ENCODE peak calls at places on chromosomes 12 and 14, in seven cellular contexts. H is heart right ventricle; P is tibial nerve; B is CD8-positive, alpha-beta memory T cell; C is effector memory CD4-positive, alpha-beta T cell; S is GM12878; N is CD4-positive, alpha-beta memory T cell. X is an unnamed sample. For H3K4me1, the result is how much of the 10 kb centered on the place peaks cover.

GRCh38 chr14:28875937-28876910 is 109.6 kb downstream of the FOXG1 start:
- DNase-seq in N (no peak), B (no peak), S (no peak), P (no peak), H (no peak), C (no peak), X (no peak)

GRCh38 chr14:95222151-95222631 is 64.9 kb upstream of the DICER1 start:
- DNase-seq in S (no peak), B (no peak), H (no peak), P (peak), N (no peak), C (no peak), X (no peak)

GRCh38 chr14:94571395-94571794 is 9.8 kb upstream of the SERPINA5 start:
- DNase-seq in N (no peak), P (no peak), S (no peak), C (no peak), H (no peak), B (no peak), X (no peak)

GRCh38 chr12:98725481-98726247 is 80.6 kb downstream of the APAF1 start:
- DNase-seq in P (peak), N (no peak), S (no peak), H (no peak), C (no peak), B (no peak), X (peak)

GRCh38 chr12:84661732-84662326 is 250.8 kb downstream of the SLC6A15 start:
- DNase-seq in C (no peak), S (no peak), B (no peak), N (no peak), P (no peak), H (no peak), X (no peak)

GRCh38 chr14:104895786-104896642 is 28.7 kb upstream of the PLD4 start:
- DNase-seq in S (no peak), C (no peak), P (no peak), H (peak), N (peak), B (no peak), X (peak)

GRCh38 chr14:98290596-98290995 is 981.4 kb downstream of the BCL11B start:
- DNase-seq in S (no peak), P (no peak), C (no peak), B (no peak), N (no peak), H (no peak), X (no peak)

GRCh38 chr12:93134893-93135285 is 205.8 kb upstream of the EEA1 start:
- DNase-seq in H (no peak), S (no peak), C (no peak), N (no peak), B (no peak), P (no peak), X (no peak)

GRCh38 chr14:92058006-92058917 is 18.4 kb upstream of the TRIP11 start:
- DNase-seq in N (no peak), S (no peak), B (no peak), C (no peak), H (no peak), P (no peak), X (no peak)

GRCh38 chr12:120988234-120988633 is 9.9 kb downstream of the HNF1A start:
- DNase-seq in B (no peak), S (no peak), H (no peak), P (no peak), C (no peak), N (no peak), X (no peak)

GRCh38 chr14:105448706-105449111 is 25.9 kb upstream of the CRIP2 start:
- DNase-seq in N (peak), H (peak), C (peak), B (peak), S (no peak), P (peak), X (peak)

GRCh38 chr12:9751204-9752144 is 9.2 kb downstream of the CD69 start:
- DNase-seq in C (peak), B (peak), H (no peak), N (peak), S (no peak), P (no peak), X (no peak)

GRCh38 chr12:124545508-124546418 is 21.6 kb downstream of the NCOR2 start:
- DNase-seq in C (no peak), H (no peak), B (no peak), P (no peak), N (no peak), S (peak), X (no peak)

GRCh38 chr14:99756796-99757195 is 36.4 kb upstream of the EML1 start:
- DNase-seq in N (no peak), H (no peak), P (no peak), C (no peak), S (no peak), B (no peak), X (peak)

DNA sequence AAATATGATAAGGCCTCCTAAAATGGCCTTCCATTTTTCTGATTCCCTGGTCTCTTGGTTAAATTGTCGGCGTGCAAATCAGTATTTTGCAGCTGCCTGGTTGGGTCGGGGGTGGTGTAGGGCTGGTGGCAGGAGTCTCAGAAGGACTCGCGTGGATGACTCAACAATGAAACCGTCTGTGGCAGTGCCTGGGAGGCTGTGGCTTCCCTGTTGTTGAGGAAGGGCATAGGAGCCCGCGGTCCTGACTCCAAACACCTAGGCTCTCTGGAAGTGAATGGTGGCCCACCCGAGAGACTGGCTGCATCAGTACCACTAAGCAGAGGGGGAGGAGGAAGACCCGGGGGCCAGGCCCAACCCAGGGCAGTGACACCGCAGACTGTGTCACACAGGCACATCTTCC is 207.9 kb downstream of the TTC7B start:
- DNase-seq in C (no peak), B (no peak), H (no peak), P (no peak), S (no peak), N (no peak), X (no peak)
- H3K4me1 ChIP-seq in C (under half), B (under half), H (under half), P (under half), S (under half), N (under half), X (under half)

GRCh38 chr12:60230103-60230502 is 634.3 kb downstream of the SLC16A7 start:
- DNase-seq in B (no peak), H (no peak), C (no peak), P (no peak), N (no peak), S (no peak), X (no peak)
- H3K4me1 ChIP-seq in B (under half), H (under half), C (under half), P (under half), N (under half), S (under half), X (under half)

GRCh38 chr12:115437061-115437567 is 753.1 kb upstream of the TBX3 start:
- DNase-seq in H (peak), P (no peak), N (no peak), C (no peak), S (no peak), B (no peak), X (no peak)
- H3K4me1 ChIP-seq in H (under half), P (under half), N (under half), C (under half), S (under half), B (under half), X (under half)

DNA sequence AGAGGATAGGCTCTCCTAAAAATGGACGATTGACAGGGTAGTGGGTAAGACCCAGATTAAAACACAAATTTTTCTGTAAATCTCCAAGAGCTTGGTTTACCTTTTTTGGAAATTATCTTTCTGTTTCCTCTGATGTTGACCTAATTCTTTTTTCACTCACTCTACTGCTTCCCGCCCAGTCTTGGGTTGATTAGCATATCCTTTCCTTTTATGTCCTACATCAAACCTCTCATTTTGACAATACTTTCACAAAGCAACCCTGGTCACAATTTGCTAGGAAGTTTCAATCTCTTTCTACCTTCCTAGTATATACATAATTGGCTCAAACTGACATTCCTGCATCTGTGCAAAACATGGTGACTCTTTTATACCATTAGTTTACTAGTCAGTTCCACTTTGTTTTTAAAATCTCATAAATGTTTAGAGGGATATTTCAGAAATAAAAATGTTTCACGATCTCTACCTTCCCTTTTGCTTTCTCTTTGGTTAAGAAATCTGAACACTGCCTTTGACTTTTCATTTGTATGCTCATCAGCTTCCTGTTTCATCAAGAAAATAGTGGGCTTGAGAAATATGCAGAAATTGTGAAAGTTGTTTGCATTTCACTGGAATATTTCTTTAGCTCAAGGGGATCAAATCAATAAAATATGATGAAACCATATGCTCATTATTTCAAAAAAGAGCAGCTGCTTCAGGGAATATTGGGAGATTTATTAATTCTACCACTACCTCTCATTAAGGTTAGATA is 213.0 kb upstream of the SLC16A7 start:
- DNase-seq in H (no peak), B (no peak), P (no peak), S (no peak), C (no peak), N (no peak), X (no peak)
- H3K4me1 ChIP-seq in H (under half), B (under half), P (under half), S (under half), C (under half), N (under half), X (under half)